ENCODE peak calls at places on chromosomes 7 and 10, in four cellular contexts. D, I, M and G are unnamed samples.

GRCh38 chr10:4733150-4733842 is 92.7 kb upstream of the AKR1E2 start:
- DNase-seq in D (no peak), I (no peak), M (no peak), G (no peak)

GRCh38 chr7:108630002-108630401 is 60.3 kb downstream of the DNAJB9 start:
- DNase-seq in D (no peak), I (peak), M (no peak), G (no peak)

GRCh38 chr7:23863209-23863798 is 153.3 kb downstream of the STK31 start:
- DNase-seq in D (peak), I (peak), M (no peak), G (peak)

GRCh38 chr10:94006591-94007550 is 13.1 kb downstream of the PLCE1 start:
- DNase-seq in D (peak), I (no peak), M (no peak), G (no peak)

GRCh38 chr7:139523199-139523941 is at the start of gene CLEC2L:
- DNase-seq in D (no peak), I (no peak), M (no peak), G (no peak)

GRCh38 chr10:35375091-35375765 is 38.9 kb downstream of the CCNY start:
- DNase-seq in D (no peak), I (no peak), M (no peak), G (no peak)

GRCh38 chr7:156746891-156747290 is 106.3 kb downstream of the RNF32 start:
- DNase-seq in D (no peak), I (no peak), M (no peak), G (no peak)

GRCh38 chr10:5782174-5782573 is 31.1 kb downstream of the GDI2 start:
- DNase-seq in D (no peak), I (no peak), M (no peak), G (no peak)

GRCh38 chr7:80984619-80985018 is 65.8 kb upstream of the SEMA3C start:
- DNase-seq in D (no peak), I (no peak), M (no peak), G (no peak)

GRCh38 chr10:79196470-79197461 is 128.0 kb downstream of the ZMIZ1 start:
- DNase-seq in D (peak), I (no peak), M (peak), G (no peak)

GRCh38 chr10:51063659-51064535 is 10.4 kb upstream of the PRKG1 start:
- DNase-seq in D (peak), I (peak), M (no peak), G (no peak)

GRCh38 chr7:151631149-151631967 is 111.7 kb upstream of the RHEB start:
- DNase-seq in D (peak), I (peak), M (no peak), G (peak)

GRCh38 chr10:5861269-5862031 is 28.2 kb downstream of the ANKRD16 start:
- DNase-seq in D (peak), I (no peak), M (no peak), G (no peak)

GRCh38 chr7:101947899-101948298 is 130.5 kb downstream of the CUX1 start:
- DNase-seq in D (no peak), I (peak), M (no peak), G (no peak)

GRCh38 chr10:6423413-6424170 is 156.5 kb downstream of the PRKCQ start:
- DNase-seq in D (no peak), I (no peak), M (no peak), G (no peak)

GRCh38 chr10:16996530-16996964 is 133.1 kb downstream of the CUBN start:
- DNase-seq in D (no peak), I (no peak), M (no peak), G (no peak)

GRCh38 chr10:30294506-30295280 is 54.4 kb downstream of the MTPAP start:
- DNase-seq in D (no peak), I (peak), M (no peak), G (no peak)

GRCh38 chr10:70474780-70475179 is 3.8 kb upstream of the PALD1 start:
- DNase-seq in D (no peak), I (no peak), M (no peak), G (no peak)

GRCh38 chr10:74047871-74048270 is 50.0 kb downstream of the VCL start:
- DNase-seq in D (no peak), I (no peak), M (no peak), G (no peak)

GRCh38 chr10:77699080-77699645 is 61.6 kb upstream of the KCNMA1 start:
- DNase-seq in D (no peak), I (no peak), M (no peak), G (no peak)

GRCh38 chr7:139231513-139232376 is 708 bp downstream of the UBN2 start:
- DNase-seq in D (no peak), I (no peak), M (peak), G (no peak)

GRCh38 chr10:1203216-1203615 is 147.0 kb downstream of the WDR37 start:
- DNase-seq in D (no peak), I (no peak), M (no peak), G (no peak)

GRCh38 chr10:78267598-78267997 is 233.9 kb downstream of the RPS24 start:
- DNase-seq in D (no peak), I (no peak), M (no peak), G (no peak)

GRCh38 chr10:57917019-57917418 is 350.7 kb downstream of the IPMK start:
- DNase-seq in D (no peak), I (no peak), M (no peak), G (no peak)

GRCh38 chr7:136441835-136442234 is 426.6 kb upstream of the CHRM2 start:
- DNase-seq in D (no peak), I (no peak), M (no peak), G (no peak)

GRCh38 chr10:114545071-114545470 is 113.0 kb downstream of the ABLIM1 start:
- DNase-seq in D (no peak), I (no peak), M (no peak), G (no peak)

GRCh38 chr10:118966131-118967125 is 63.1 kb upstream of the NANOS1 start:
- DNase-seq in D (no peak), I (no peak), M (no peak), G (no peak)

GRCh38 chr10:71657604-71658348 is 61.8 kb downstream of the C10orf105 start:
- DNase-seq in D (no peak), I (no peak), M (no peak), G (no peak)

GRCh38 chr10:54800677-54801480 is at the start of gene PCDH15:
- DNase-seq in D (peak), I (no peak), M (no peak), G (no peak)

GRCh38 chr10:21021843-21022594 is 124.9 kb upstream of the NEBL start:
- DNase-seq in D (no peak), I (no peak), M (no peak), G (no peak)